ENCODE peak calls at places on chromosomes 3 and 15, in four cellular contexts. E, D, Q and F are unnamed samples.

GRCh38 chr3:156483961-156484787 is 70.7 kb downstream of the SSR3 start:
- DNase-seq in D (peak; percentile 93), E (peak; percentile 75), Q (peak; percentile 75), F (peak; percentile 79)

GRCh38 chr3:29370451-29371420 is 89.9 kb downstream of the RBMS3 start:
- DNase-seq in D (peak; percentile 55), Q (no peak), E (no peak), F (no peak)

GRCh38 chr3:124800511-124801374 is 70.5 kb downstream of the UMPS start:
- DNase-seq in Q (peak; percentile 58), E (peak; percentile 81), D (peak; percentile 63), F (peak; percentile 71)

GRCh38 chr15:77083381-77084160 is 12.7 kb upstream of the TSPAN3 start:
- DNase-seq in Q (peak; percentile 85), E (peak; percentile 74), D (peak; percentile 76), F (peak; percentile 57)

GRCh38 chr15:95690631-95691340 is 639.7 kb upstream of the NR2F2 start:
- DNase-seq in E (no peak), D (peak; percentile 52), Q (no peak), F (no peak)

GRCh38 chr15:70200511-70200991 is 102.8 kb upstream of the TLE3 start:
- DNase-seq in E (no peak), Q (peak; percentile 30), D (no peak), F (no peak)

GRCh38 chr3:414063-414462 is 217.5 kb downstream of the CHL1 start:
- DNase-seq in Q (peak; percentile 6), E (peak; percentile 19), D (peak; percentile 1), F (peak; percentile 5)

GRCh38 chr3:179760944-179761343 is 108.1 kb downstream of the USP13 start:
- DNase-seq in Q (peak; percentile 93), D (peak; percentile 67), E (peak; percentile 78), F (no peak)

GRCh38 chr3:149738891-149739290 is 13.4 kb downstream of the COMMD2 start:
- DNase-seq in E (no peak), Q (no peak), D (no peak), F (no peak)

GRCh38 chr3:51604212-51604611 is 65.7 kb downstream of the RAD54L2 start:
- DNase-seq in D (no peak), Q (no peak), E (no peak), F (no peak)

GRCh38 chr15:89899303-89899946 is 5.6 kb upstream of the AP3S2 start:
- DNase-seq in Q (no peak), E (no peak), D (no peak), F (no peak)

GRCh38 chr3:24264748-24265158 is 229.9 kb downstream of the THRB start:
- DNase-seq in Q (peak; percentile 64), E (peak; percentile 70), D (peak; percentile 46), F (peak; percentile 65)

GRCh38 chr15:57245130-57245529 is 131.2 kb upstream of the CGNL1 start:
- DNase-seq in Q (peak; percentile 58), E (peak; percentile 40), D (no peak), F (peak; percentile 26)

GRCh38 chr15:46996331-46996730 is 721.0 kb upstream of the SEMA6D start:
- DNase-seq in D (no peak), E (no peak), Q (no peak), F (no peak)

GRCh38 chr15:42364529-42364928 is 5.2 kb downstream of the CAPN3 start:
- DNase-seq in Q (no peak), D (no peak), E (peak; percentile 50), F (peak; percentile 16)

GRCh38 chr3:18730491-18730890 is 305.4 kb upstream of the SATB1 start:
- DNase-seq in Q (no peak), D (no peak), E (no peak), F (no peak)

GRCh38 chr3:62365311-62366092 is 7.8 kb downstream of the FEZF2 start:
- DNase-seq in Q (no peak), D (no peak), E (no peak), F (no peak)

GRCh38 chr3:16064660-16065414 is 109.6 kb upstream of the GALNT15 start:
- DNase-seq in E (peak; percentile 96), Q (peak; percentile 97), D (peak; percentile 96), F (peak; percentile 97)